ENCODE peak calls at places on chromosomes 2 and 18, in ten cellular contexts. D is GM12864, Y is left ventricle myocardium inferior, S is WTC11, G is Peyer's patch, E is fibroblast of the aortic adventitia, X is upper lobe of right lung, Q is H9, C is left lung, V is fibroblast of villous mesenchyme. T is an unnamed sample.

GRCh38 chr2:28424799-28425492 is 32.3 kb downstream of the FOSL2 start:
- DNase-seq in D (no peak), Y (no peak), S (no peak), G (no peak), E (no peak), X (no peak), Q (no peak), C (no peak), V (no peak), T (no peak)

GRCh38 chr2:158457092-158457825 is 507 bp downstream of the PKP4 start:
- DNase-seq in D (no peak), Y (peak), S (peak), G (peak), E (peak), X (peak), Q (peak), C (peak), V (peak), T (peak)

GRCh38 chr2:233387667-233388528 is 33.6 kb downstream of the DGKD start:
- DNase-seq in D (no peak), Y (peak), S (no peak), G (no peak), E (peak), X (peak), Q (no peak), C (peak), V (peak), T (no peak)

GRCh38 chr2:239696559-239697207 is 295.9 kb upstream of the HDAC4 start:
- DNase-seq in D (no peak), Y (no peak), S (no peak), G (peak), E (no peak), X (peak), Q (no peak), C (no peak), V (no peak), T (no peak)

GRCh38 chr18:63410792-63411191 is 11.5 kb downstream of the VPS4B start:
- DNase-seq in D (no peak), Y (no peak), S (no peak), G (no peak), E (peak), X (no peak), Q (no peak), C (no peak), V (peak), T (no peak)

GRCh38 chr2:3650140-3650944 is 7.7 kb upstream of the ALLC start:
- DNase-seq in D (no peak), Y (no peak), S (no peak), G (no peak), E (no peak), X (no peak), Q (no peak), C (no peak), V (no peak), T (no peak)

GRCh38 chr18:25253136-25253535 is 98.8 kb downstream of the ZNF521 start:
- DNase-seq in D (no peak), Y (no peak), S (no peak), G (no peak), E (no peak), X (no peak), Q (no peak), C (no peak), V (no peak), T (no peak)

GRCh38 chr2:182228741-182229140 is 198.1 kb downstream of the PDE1A start:
- DNase-seq in D (no peak), Y (no peak), S (no peak), G (no peak), E (peak), X (no peak), Q (no peak), C (no peak), V (no peak), T (no peak)

GRCh38 chr2:235098736-235099494 is 147.1 kb downstream of the SH3BP4 start:
- DNase-seq in D (no peak), Y (no peak), S (no peak), G (no peak), E (peak), X (no peak), Q (no peak), C (no peak), V (peak), T (no peak)

GRCh38 chr18:12422936-12423335 is 15.2 kb downstream of the PRELID3A start:
- DNase-seq in D (no peak), Y (no peak), S (peak), G (no peak), E (no peak), X (peak), Q (peak), C (no peak), V (no peak), T (no peak)
- TF ChIP-seq CTCF in D (no peak), Y (no peak), S (no peak), G (no peak), E (no peak), X (no peak), Q (peak), C (no peak), V (peak), T (no peak)

GRCh38 chr2:193963472-193964119 is 1693.4 kb upstream of the SLC39A10 start:
- DNase-seq in D (no peak), Y (no peak), S (peak), G (no peak), E (peak), X (no peak), Q (no peak), C (no peak), V (peak), T (no peak)
- TF ChIP-seq CTCF in D (peak), Y (no peak), S (peak), G (peak), E (peak), X (peak), Q (peak), C (no peak), V (peak), T (no peak)

GRCh38 chr2:10556271-10557140 is 108.4 kb upstream of the ODC1 start:
- DNase-seq in D (no peak), Y (no peak), S (no peak), G (no peak), E (no peak), X (no peak), Q (no peak), C (no peak), V (no peak), T (no peak)

GRCh38 chr2:10558281-10559030 is 110.3 kb upstream of the ODC1 start:
- DNase-seq in D (no peak), Y (no peak), S (no peak), G (no peak), E (no peak), X (no peak), Q (no peak), C (no peak), V (no peak), T (no peak)

GRCh38 chr2:10555810-10556111 is 107.6 kb upstream of the ODC1 start:
- DNase-seq in D (no peak), Y (no peak), S (no peak), G (no peak), E (no peak), X (no peak), Q (no peak), C (no peak), V (no peak), T (no peak)

GRCh38 chr2:10559101-10559500 is 111.0 kb upstream of the ODC1 start:
- DNase-seq in D (no peak), Y (no peak), S (no peak), G (no peak), E (no peak), X (no peak), Q (no peak), C (no peak), V (no peak), T (no peak)

GRCh38 chr2:10557506-10558265 is 109.6 kb upstream of the ODC1 start:
- DNase-seq in D (no peak), Y (no peak), S (no peak), G (no peak), E (no peak), X (no peak), Q (no peak), C (no peak), V (no peak), T (no peak)
- TF ChIP-seq CTCF in D (no peak), Y (no peak), S (no peak), G (no peak), E (no peak), X (no peak), Q (peak), C (no peak), V (no peak), T (no peak)

GRCh38 chr2:120686511-120687168 is 49.0 kb upstream of the GLI2 start:
- DNase-seq in D (no peak), Y (no peak), S (peak), G (no peak), E (no peak), X (peak), Q (no peak), C (no peak), V (no peak), T (no peak)
- TF ChIP-seq CTCF in D (peak), Y (no peak), S (peak), G (no peak), E (peak), X (peak), Q (peak), C (no peak), V (peak), T (no peak)

T was measured in activated B cell treated with CpG ODN at 0.5 μM for 24 hours.